ENCODE peak calls at places on chromosomes 13 and 19, in six cellular contexts. Q is prostate gland, I is transverse colon, B is H1, Y is stomach, T is breast epithelium. W is an unnamed sample.

GRCh38 chr19:41597600-41598041 is 21.7 kb downstream of the CEACAM21 start:
- DNase-seq in B (no peak), I (peak), Y (peak), Q (peak), T (peak), W (peak)

GRCh38 chr19:20271215-20271926 is 104.4 kb downstream of the ZNF486 start:
- DNase-seq in I (no peak), T (no peak), Y (no peak), B (no peak), Q (no peak), W (no peak)

GRCh38 chr13:43665388-43665787 is 121.4 kb downstream of the ENOX1 start:
- DNase-seq in Y (no peak), B (no peak), T (no peak), I (no peak), Q (no peak), W (no peak)

GRCh38 chr13:111898956-111899713 is 167.8 kb upstream of the SOX1 start:
- DNase-seq in Q (no peak), I (no peak), B (no peak), Y (no peak), T (peak), W (no peak)

GRCh38 chr19:48254529-48254970 is 1.2 kb downstream of the CARD8 start:
- DNase-seq in I (no peak), Q (no peak), Y (no peak), B (no peak), T (no peak), W (no peak)

GRCh38 chr19:42207767-42208259 is 9.7 kb downstream of the DEDD2 start:
- DNase-seq in I (no peak), B (no peak), Y (peak), T (no peak), Q (no peak), W (no peak)

GRCh38 chr19:14091885-14092462 is 1.4 kb upstream of the SAMD1 start:
- DNase-seq in T (no peak), B (no peak), I (no peak), Q (no peak), Y (no peak), W (no peak)

GRCh38 chr19:51740356-51740755 is 11.3 kb downstream of the FPR1 start:
- DNase-seq in I (no peak), Q (no peak), T (no peak), B (no peak), Y (no peak), W (no peak)

GRCh38 chr13:38661276-38661675 is 25.6 kb upstream of the FREM2 start:
- DNase-seq in Y (no peak), B (no peak), I (no peak), T (no peak), Q (no peak), W (no peak)

GRCh38 chr19:2549701-2550191 is 73.8 kb downstream of the GADD45B start:
- DNase-seq in T (no peak), I (peak), B (no peak), Q (no peak), Y (peak), W (no peak)

GRCh38 chr19:17777840-17778620 is 16.9 kb upstream of the B3GNT3 start:
- DNase-seq in Y (peak), B (peak), T (no peak), I (peak), Q (no peak), W (no peak)

GRCh38 chr13:33349314-33349995 is 63.9 kb upstream of the STARD13 start:
- DNase-seq in Y (no peak), I (peak), B (no peak), T (no peak), Q (no peak), W (no peak)

GRCh38 chr19:34590228-34590627 is 86.7 kb downstream of the SCGB2B2 start:
- DNase-seq in I (no peak), Y (no peak), Q (no peak), B (no peak), T (no peak), W (no peak)

GRCh38 chr19:13958043-13958442 is 5.7 kb downstream of the DCAF15 start:
- DNase-seq in I (no peak), Y (no peak), Q (no peak), B (no peak), T (no peak), W (no peak)

GRCh38 chr19:8536282-8536681 is 22.3 kb upstream of the ZNF414 start:
- DNase-seq in Q (no peak), T (no peak), I (no peak), B (no peak), Y (no peak), W (no peak)

GRCh38 chr13:42865703-42866102 is 84.3 kb downstream of the FAM216B start:
- DNase-seq in T (no peak), I (no peak), Q (no peak), B (no peak), Y (no peak), W (no peak)

GRCh38 chr19:6833166-6833790 is 54.1 kb upstream of the ADGRE1 start:
- DNase-seq in T (no peak), Y (no peak), Q (no peak), I (no peak), B (no peak), W (no peak)

GRCh38 chr19:5054551-5055456 is 85.9 kb downstream of the KDM4B start:
- DNase-seq in B (no peak), T (no peak), I (no peak), Q (no peak), Y (no peak), W (no peak)
- H3K27ac ChIP-seq in B (no peak), T (no peak), I (no peak), Q (no peak), Y (no peak), W (no peak)

DNA sequence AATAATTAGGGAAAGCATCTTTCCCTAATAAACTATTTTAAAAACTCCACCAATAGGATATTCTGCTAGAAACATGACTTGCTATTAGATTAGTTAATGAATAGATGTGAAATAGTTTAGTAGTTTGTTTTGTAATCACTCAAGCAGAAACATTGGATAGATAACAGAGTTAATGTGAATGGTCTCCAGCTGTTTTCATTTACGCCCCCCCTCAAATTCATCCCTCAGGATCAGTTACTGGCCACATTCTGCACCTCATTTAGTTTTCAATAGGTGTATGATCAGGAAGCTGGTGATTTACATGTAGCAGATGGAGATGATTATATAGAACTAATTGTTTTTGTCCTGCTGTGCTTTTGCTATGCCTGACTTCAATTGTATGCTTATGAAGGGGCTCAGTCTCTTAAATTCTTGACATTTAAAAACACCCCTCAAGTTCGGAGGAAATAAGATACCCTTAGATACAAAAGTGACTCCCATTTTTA is 759.0 kb downstream of the SLITRK6 start:
- DNase-seq in I (no peak), Q (no peak), B (no peak), T (no peak), Y (no peak), W (no peak)
- TF ChIP-seq POLR2AphosphoS5 in I (no peak), Q (no peak), B (no peak), T (no peak), Y (no peak), W (no peak)

DNA sequence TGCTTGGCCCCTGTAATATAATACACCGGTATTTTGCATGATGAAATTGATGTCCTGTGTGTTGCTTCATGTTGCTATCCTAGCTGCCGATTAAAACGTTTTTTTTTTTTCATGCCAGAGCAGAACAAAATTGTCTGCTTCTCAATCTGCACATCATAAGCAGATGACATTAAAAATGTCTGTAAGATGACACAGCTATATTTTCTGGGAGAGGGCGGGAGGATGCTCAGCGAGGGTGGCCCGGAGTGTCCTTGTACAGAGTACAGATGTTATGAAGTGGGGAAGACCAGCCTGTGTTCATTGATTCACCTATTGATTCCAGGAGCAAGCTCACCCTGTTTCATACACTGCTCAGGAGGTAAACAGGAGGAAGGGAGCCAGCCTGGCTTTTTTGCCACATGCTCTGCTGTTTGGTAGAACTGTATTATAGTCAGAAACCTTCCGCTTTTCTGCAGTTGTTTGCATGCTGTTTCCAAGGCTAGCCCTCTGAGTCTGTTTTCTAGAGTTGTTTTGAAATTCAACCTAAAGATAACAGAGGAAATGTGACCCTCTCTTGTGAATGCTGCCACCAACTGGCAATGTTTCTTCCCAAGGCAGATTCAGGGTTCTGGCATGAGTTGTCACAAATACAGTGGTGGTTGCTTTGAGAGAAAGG is 4.7 kb upstream of the IRS2 start:
- DNase-seq in Q (no peak), T (no peak), Y (no peak), B (no peak), I (peak), W (no peak)
- H3K27ac ChIP-seq in Q (no peak), T (no peak), Y (no peak), B (no peak), I (no peak), W (no peak)

GRCh38 chr19:811007-811434 is 10.7 kb downstream of the PLPPR3 start:
- DNase-seq in T (no peak), Q (no peak), I (no peak), Y (no peak), B (no peak), W (no peak)
- TF ChIP-seq POLR2AphosphoS5 in T (no peak), Q (no peak), I (peak), Y (no peak), B (peak), W (no peak)

GRCh38 chr19:16613841-16614240 is 14.2 kb downstream of the MED26 start:
- DNase-seq in I (no peak), T (no peak), Q (no peak), Y (no peak), B (no peak), W (no peak)

GRCh38 chr19:16618248-16618647 is 9.8 kb downstream of the MED26 start:
- DNase-seq in Q (no peak), Y (no peak), T (no peak), B (no peak), I (no peak), W (no peak)

GRCh38 chr19:16612631-16613030 is 15.4 kb downstream of the MED26 start:
- DNase-seq in Q (no peak), I (no peak), T (no peak), B (no peak), Y (no peak), W (no peak)

GRCh38 chr19:16615788-16616187 is 12.2 kb downstream of the MED26 start:
- DNase-seq in Q (no peak), B (no peak), Y (no peak), T (no peak), I (no peak), W (no peak)

GRCh38 chr19:16614941-16615340 is 13.1 kb downstream of the MED26 start:
- DNase-seq in B (no peak), I (no peak), Y (no peak), Q (peak), T (no peak), W (no peak)
- H3K27ac ChIP-seq in B (no peak), I (no peak), Y (no peak), Q (peak), T (no peak), W (no peak)

DNA sequence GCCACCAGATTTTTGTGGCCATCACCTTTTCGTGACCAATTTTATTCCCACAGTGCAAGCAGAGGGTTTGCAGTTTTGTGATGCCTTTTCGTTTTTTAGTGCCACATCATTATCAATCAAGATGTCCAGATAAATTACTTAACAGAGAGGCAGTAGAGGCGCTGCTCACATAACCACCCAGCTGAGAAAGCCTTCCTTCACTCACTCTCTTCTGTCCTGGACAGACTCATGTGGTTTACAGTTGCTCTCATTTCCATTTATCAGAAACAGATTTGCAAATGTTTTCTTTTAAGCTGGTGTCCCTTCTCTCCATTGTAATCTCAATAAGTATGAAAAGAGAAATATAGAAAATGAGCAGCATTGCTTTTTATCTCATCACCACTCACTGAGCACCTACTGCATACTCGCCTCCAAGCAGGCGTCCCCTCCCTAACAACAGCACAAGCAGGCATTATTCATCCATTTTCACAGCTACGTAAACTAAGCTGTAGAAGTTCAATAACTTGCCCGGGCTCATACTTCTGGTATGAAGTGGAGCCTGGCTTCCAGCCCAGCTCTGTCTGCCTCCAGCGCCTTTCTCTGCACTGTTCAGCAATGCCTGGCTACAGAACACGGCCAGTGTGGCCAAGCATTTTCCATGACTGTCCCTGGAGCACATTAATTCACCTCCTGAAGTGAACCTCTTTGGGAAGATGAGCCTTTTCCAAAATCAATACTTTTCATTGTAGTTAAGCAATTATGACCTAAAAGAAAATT is 34.6 kb upstream of the KATNAL1 start:
- DNase-seq in B (no peak), I (peak), T (peak), Q (peak), Y (peak), W (no peak)
- TF ChIP-seq POLR2AphosphoS5 in B (no peak), I (peak), T (peak), Q (peak), Y (no peak), W (no peak)

W was measured in Panc1.